ENCODE peak calls at places on chromosomes 7 and 10, in six cellular contexts. D, E, H, A, G and I are unnamed samples.

GRCh38 chr10:71492871-71493270 is 96.2 kb downstream of the CDH23 start:
- DNase-seq in D (no peak), E (no peak), H (no peak), A (no peak), G (no peak), I (no peak)

GRCh38 chr10:113202011-113202410 is 252.0 kb downstream of the TCF7L2 start:
- DNase-seq in D (no peak), E (no peak), H (no peak), A (no peak), G (no peak), I (no peak)

GRCh38 chr10:3623746-3624145 is 161.3 kb downstream of the KLF6 start:
- DNase-seq in D (no peak), E (peak), H (no peak), A (peak), G (peak), I (no peak)

GRCh38 chr10:132546567-132547420 is 9.2 kb downstream of the INPP5A start:
- DNase-seq in D (no peak), E (no peak), H (no peak), A (no peak), G (no peak), I (no peak)

GRCh38 chr7:727104-727805 is at the start of gene PRKAR1B:
- DNase-seq in D (peak), E (no peak), H (no peak), A (no peak), G (peak), I (no peak)

GRCh38 chr10:94038024-94038423 is 44.3 kb downstream of the PLCE1 start:
- DNase-seq in D (peak), E (no peak), H (no peak), A (peak), G (peak), I (no peak)

GRCh38 chr7:155803418-155804376 is 8.6 kb downstream of the SHH start:
- DNase-seq in D (peak), E (no peak), H (no peak), A (no peak), G (peak), I (no peak)

GRCh38 chr7:50634378-50634777 is 69.2 kb upstream of the DDC start:
- DNase-seq in D (no peak), E (no peak), H (no peak), A (no peak), G (no peak), I (no peak)

GRCh38 chr10:116312091-116312490 is 12.2 kb upstream of the CCDC172 start:
- DNase-seq in D (no peak), E (no peak), H (no peak), A (no peak), G (no peak), I (no peak)

GRCh38 chr7:156185076-156185475 is 372.8 kb upstream of the SHH start:
- DNase-seq in D (no peak), E (no peak), H (no peak), A (no peak), G (no peak), I (no peak)

GRCh38 chr7:508461-509170 is 11.0 kb downstream of the PDGFA start:
- DNase-seq in D (no peak), E (no peak), H (no peak), A (no peak), G (no peak), I (no peak)

GRCh38 chr7:38863609-38864291 is 45.2 kb downstream of the VPS41 start:
- DNase-seq in D (no peak), E (no peak), H (no peak), A (no peak), G (no peak), I (peak)

GRCh38 chr7:129574487-129574886 is 37.0 kb upstream of the NRF1 start:
- DNase-seq in D (peak), E (peak), H (no peak), A (peak), G (peak), I (peak)

GRCh38 chr7:54769203-54769602 is 10.2 kb upstream of the SEC61G start:
- DNase-seq in D (no peak), E (no peak), H (no peak), A (peak), G (peak), I (no peak)

GRCh38 chr7:88306590-88307048 is at the start of gene STEAP4:
- DNase-seq in D (peak), E (no peak), H (no peak), A (peak), G (peak), I (peak)

GRCh38 chr10:12405342-12406320 is 56.3 kb downstream of the CAMK1D start:
- DNase-seq in D (peak), E (no peak), H (no peak), A (no peak), G (no peak), I (no peak)

GRCh38 chr7:106345421-106346166 is 60.8 kb upstream of the NAMPT start:
- DNase-seq in D (no peak), E (no peak), H (no peak), A (peak), G (peak), I (no peak)

GRCh38 chr10:125048101-125048864 is 106.4 kb downstream of the ZRANB1 start:
- DNase-seq in D (peak), E (no peak), H (peak), A (peak), G (peak), I (peak)

GRCh38 chr10:71049994-71050393 is 161.6 kb upstream of the PCBD1 start:
- DNase-seq in D (no peak), E (no peak), H (no peak), A (no peak), G (no peak), I (no peak)

GRCh38 chr7:29921404-29922010 is 68.1 kb downstream of the SCRN1 start:
- DNase-seq in D (peak), E (no peak), H (peak), A (peak), G (peak), I (peak)

GRCh38 chr7:65809259-65809981 is 63.5 kb upstream of the VKORC1L1 start:
- DNase-seq in D (no peak), E (no peak), H (no peak), A (no peak), G (no peak), I (no peak)

GRCh38 chr7:116588225-116588624 is 63.4 kb downstream of the CAV1 start:
- DNase-seq in D (no peak), E (peak), H (no peak), A (peak), G (peak), I (peak)

GRCh38 chr7:134826105-134826504 is 46.7 kb downstream of the CALD1 start:
- DNase-seq in D (no peak), E (peak), H (no peak), A (peak), G (peak), I (no peak)

GRCh38 chr7:157086508-157087187 is 52.1 kb upstream of the UBE3C start:
- DNase-seq in D (no peak), E (no peak), H (no peak), A (no peak), G (no peak), I (no peak)

GRCh38 chr10:113736576-113736975 is 14.9 kb upstream of the PLEKHS1 start:
- DNase-seq in D (no peak), E (no peak), H (no peak), A (no peak), G (peak), I (no peak)

GRCh38 chr7:46178685-46179084 is 257.6 kb upstream of the IGFBP3 start:
- DNase-seq in D (no peak), E (no peak), H (no peak), A (peak), G (peak), I (peak)

GRCh38 chr10:17877121-17877520 is 68.0 kb downstream of the MRC1 start:
- DNase-seq in D (no peak), E (no peak), H (no peak), A (no peak), G (no peak), I (no peak)

GRCh38 chr10:30436200-30436599 is 2.2 kb downstream of the MAP3K8 start:
- DNase-seq in D (peak), E (peak), H (no peak), A (peak), G (peak), I (no peak)

GRCh38 chr7:148026713-148027112 is 563.9 kb upstream of the C7orf33 start:
- DNase-seq in D (no peak), E (no peak), H (no peak), A (no peak), G (no peak), I (no peak)

GRCh38 chr10:78170026-78170475 is 136.4 kb downstream of the RPS24 start:
- DNase-seq in D (peak), E (peak), H (no peak), A (peak), G (peak), I (peak)

GRCh38 chr7:151018421-151019129 is 5.7 kb downstream of the ATG9B start:
- DNase-seq in D (no peak), E (no peak), H (peak), A (no peak), G (peak), I (no peak)

GRCh38 chr7:151016505-151016904 is 7.8 kb downstream of the ATG9B start:
- DNase-seq in D (no peak), E (no peak), H (no peak), A (no peak), G (no peak), I (no peak)

GRCh38 chr7:151017953-151018420 is 6.3 kb downstream of the ATG9B start:
- DNase-seq in D (peak), E (no peak), H (peak), A (peak), G (peak), I (peak)

GRCh38 chr7:151016942-151017341 is 7.4 kb downstream of the ATG9B start:
- DNase-seq in D (no peak), E (no peak), H (no peak), A (no peak), G (no peak), I (no peak)

GRCh38 chr7:151017370-151017952 is 6.8 kb downstream of the ATG9B start:
- DNase-seq in D (no peak), E (no peak), H (no peak), A (no peak), G (no peak), I (no peak)
- H3K4me3 ChIP-seq in D (peak), E (no peak), H (peak), A (no peak), G (no peak), I (no peak)

GRCh38 chr10:98267894-98268693 is at the start of gene LOXL4:
- DNase-seq in D (peak), E (no peak), H (no peak), A (peak), G (peak), I (no peak)

GRCh38 chr10:98264378-98265065 is 3.5 kb downstream of the LOXL4 start:
- DNase-seq in D (no peak), E (no peak), H (no peak), A (no peak), G (no peak), I (no peak)

GRCh38 chr10:98267069-98267893 is 713 bp downstream of the LOXL4 start:
- DNase-seq in D (no peak), E (no peak), H (no peak), A (no peak), G (peak), I (no peak)

GRCh38 chr10:98266647-98267046 is 1.3 kb downstream of the LOXL4 start:
- DNase-seq in D (no peak), E (no peak), H (no peak), A (no peak), G (no peak), I (no peak)

DNA sequence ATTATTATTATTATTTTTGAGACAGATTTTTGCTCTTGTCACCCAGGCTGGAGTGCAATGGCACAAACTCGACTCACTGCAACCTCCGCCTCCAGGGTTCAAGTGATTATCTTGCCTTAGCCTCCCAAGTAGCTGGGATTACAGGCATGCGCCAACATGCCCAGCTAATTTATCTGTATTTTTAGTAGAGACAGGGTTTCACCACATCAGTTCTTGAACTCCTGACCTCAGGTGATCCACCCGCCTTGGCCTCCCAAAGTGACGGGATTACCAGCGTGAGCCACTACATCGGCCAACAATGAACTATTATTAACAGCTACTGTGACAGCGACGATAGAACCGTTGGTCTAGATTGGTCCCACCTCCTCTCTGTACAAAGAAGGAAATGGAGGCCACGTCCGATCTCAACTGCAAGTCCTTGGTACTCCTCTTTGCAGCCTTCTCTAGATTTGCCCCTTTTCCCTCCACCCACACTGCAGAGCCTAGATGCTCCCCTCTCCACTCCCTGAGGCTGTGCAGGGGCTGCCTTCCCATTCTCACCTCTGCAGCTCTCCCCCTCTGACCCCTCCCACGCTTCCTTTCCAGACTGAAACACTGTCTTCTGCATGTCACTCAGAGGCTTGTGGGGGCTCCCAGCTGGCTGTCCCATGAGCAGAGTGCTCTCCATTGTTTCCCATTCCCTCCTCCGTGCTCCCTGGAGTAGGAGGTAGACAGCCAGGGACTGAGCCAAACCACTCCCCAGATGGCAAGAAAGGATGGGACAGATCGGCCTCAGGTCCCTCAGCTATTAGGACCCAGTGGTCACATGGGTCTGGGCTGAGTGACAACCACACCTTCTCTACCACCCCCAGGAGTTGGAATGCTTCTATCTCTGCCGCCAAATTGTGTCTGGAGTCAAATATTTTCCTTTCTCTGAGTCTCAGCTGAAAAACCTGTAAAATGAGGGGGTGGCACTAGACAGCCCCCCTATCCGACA is 2.3 kb downstream of the LOXL4 start:
- DNase-seq in D (no peak), E (no peak), H (no peak), A (no peak), G (no peak), I (no peak)
- H3K4me3 ChIP-seq in D (no peak), E (peak), H (no peak), A (no peak), G (peak), I (no peak)

GRCh38 chr7:5689118-5689517 is 92.3 kb downstream of the RNF216 start:
- DNase-seq in D (no peak), E (no peak), H (peak), A (peak), G (peak), I (no peak)
- H3K4me3 ChIP-seq in D (no peak), E (no peak), H (no peak), A (no peak), G (peak), I (no peak)

GRCh38 chr10:49297818-49298665 is 928 bp upstream of the C10orf71 start:
- DNase-seq in D (no peak), E (no peak), H (no peak), A (no peak), G (no peak), I (no peak)
- H3K4me3 ChIP-seq in D (no peak), E (no peak), H (no peak), A (no peak), G (no peak), I (no peak)

DNA sequence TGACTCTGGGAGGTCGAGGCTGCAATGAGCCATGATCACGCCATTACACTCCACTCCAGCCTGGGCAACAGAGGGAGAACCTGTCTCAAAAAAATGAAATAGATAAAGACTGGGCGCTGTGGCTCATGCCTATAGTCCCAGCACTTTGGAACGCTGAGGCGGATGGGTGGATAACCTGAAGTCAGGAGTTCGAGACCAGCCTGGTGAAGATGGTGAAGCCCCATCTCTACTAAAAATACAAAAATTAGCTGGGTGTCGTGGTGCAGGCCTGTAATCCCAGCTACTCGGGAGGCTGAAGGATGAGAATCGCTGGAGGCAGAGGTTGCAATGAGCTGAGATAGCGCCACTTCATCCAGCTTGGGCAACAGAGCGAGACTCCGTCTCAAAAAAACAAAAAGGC is 1.1 kb upstream of the DDX21 start:
- DNase-seq in D (no peak), E (no peak), H (no peak), A (no peak), G (no peak), I (no peak)
- H3K4me3 ChIP-seq in D (peak), E (no peak), H (no peak), A (peak), G (peak), I (peak)

GRCh38 chr7:99141756-99142726 is 1.9 kb downstream of the SMURF1 start:
- DNase-seq in D (peak), E (no peak), H (peak), A (peak), G (peak), I (peak)

GRCh38 chr7:99141334-99141733 is 2.6 kb downstream of the SMURF1 start:
- DNase-seq in D (no peak), E (no peak), H (peak), A (no peak), G (peak), I (no peak)

GRCh38 chr7:99137418-99138180 is 6.3 kb downstream of the SMURF1 start:
- DNase-seq in D (peak), E (no peak), H (no peak), A (peak), G (peak), I (peak)

GRCh38 chr7:99140813-99141212 is 3.1 kb downstream of the SMURF1 start:
- DNase-seq in D (no peak), E (no peak), H (no peak), A (no peak), G (peak), I (no peak)

GRCh38 chr7:99139031-99139430 is 4.9 kb downstream of the SMURF1 start:
- DNase-seq in D (no peak), E (no peak), H (no peak), A (peak), G (peak), I (peak)
- H3K4me3 ChIP-seq in D (no peak), E (no peak), H (no peak), A (no peak), G (peak), I (no peak)